ENCODE peak calls at places on chromosomes 1 and 21, in seven cellular contexts. T is pancreas, L is MM.1S, K is astrocyte, Z is lower lobe of right lung, F is AG04450, X is fibroblast of lung. W is an unnamed sample.
A peak's percentile ranks its signal among the peaks of the same experiment; 100 is the strongest.

GRCh38 chr1:14745321-14745720 is 146.8 kb downstream of the KAZN start:
- DNase-seq in Z (no peak), T (no peak), F (no peak), X (no peak), K (no peak), L (no peak), W (no peak)

GRCh38 chr21:46324390-46325072 is 575 bp downstream of the PCNT start:
- DNase-seq in K (peak; percentile 41), L (peak; percentile 94), Z (peak; percentile 89), F (peak; percentile 21), X (peak; percentile 80), T (peak; percentile 95), W (peak; percentile 80)

GRCh38 chr21:33892853-33893252 is 22.8 kb downstream of the ATP5PO start:
- DNase-seq in T (no peak), Z (no peak), K (no peak), X (no peak), L (no peak), F (no peak), W (no peak)

GRCh38 chr1:119966020-119966419 is 69.7 kb upstream of the ADAM30 start:
- DNase-seq in X (peak; percentile 57), K (peak; percentile 82), L (no peak), F (peak; percentile 38), T (no peak), Z (no peak), W (no peak)

GRCh38 chr1:62082456-62083363 is 111.9 kb upstream of the L1TD1 start:
- DNase-seq in Z (no peak), X (peak; percentile 56), L (peak; percentile 40), F (no peak), T (no peak), K (no peak), W (peak; percentile 6)

GRCh38 chr1:96525657-96526613 is 195.6 kb upstream of the PTBP2 start:
- DNase-seq in X (no peak), K (no peak), L (no peak), T (no peak), F (no peak), Z (no peak), W (no peak)

GRCh38 chr1:22553991-22554522 is 9.2 kb upstream of the EPHA8 start:
- DNase-seq in T (no peak), L (no peak), Z (no peak), F (no peak), X (no peak), K (no peak), W (no peak)

GRCh38 chr1:114677691-114678090 is 7.8 kb upstream of the DENND2C start:
- DNase-seq in Z (no peak), L (no peak), K (no peak), X (no peak), T (no peak), F (no peak), W (no peak)

GRCh38 chr1:212980123-212980800 is 29.9 kb downstream of the VASH2 start:
- DNase-seq in F (peak; percentile 61), X (peak; percentile 55), Z (no peak), K (peak; percentile 85), L (no peak), T (no peak), W (no peak)

GRCh38 chr1:62285440-62285839 is 33.8 kb downstream of the KANK4 start:
- DNase-seq in K (no peak), L (no peak), F (no peak), Z (no peak), T (no peak), X (no peak), W (no peak)

GRCh38 chr1:153122831-153123421 is 9.6 kb upstream of the SPRR2F start:
- DNase-seq in F (no peak), K (no peak), X (no peak), L (peak; percentile 86), Z (no peak), T (peak; percentile 83), W (no peak)

GRCh38 chr1:161171191-161171590 is 5.0 kb downstream of the PPOX start:
- DNase-seq in Z (no peak), T (no peak), K (no peak), L (no peak), X (no peak), F (no peak), W (no peak)

DNA sequence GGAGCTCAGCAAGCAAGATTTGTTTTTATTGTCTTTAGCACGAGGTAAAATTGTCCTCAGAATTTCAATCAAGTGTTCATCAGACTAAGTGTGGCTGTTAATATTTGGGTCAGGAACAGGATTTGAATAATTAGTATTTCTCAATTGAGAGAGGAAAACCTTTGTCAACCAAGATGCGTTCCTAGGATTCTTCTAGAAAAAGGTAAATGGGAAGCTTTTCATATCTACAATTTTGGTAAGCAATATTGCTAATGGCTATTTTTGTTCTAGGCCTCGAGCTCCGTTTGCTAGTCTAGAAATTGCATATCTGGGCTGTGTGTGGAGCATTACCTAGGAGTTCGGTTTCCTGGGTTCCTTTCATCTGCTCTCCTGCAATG is 4.1 kb upstream of the PIGV start:
- DNase-seq in L (no peak), Z (no peak), K (no peak), T (no peak), F (no peak), X (no peak), W (no peak)
- H3K27ac ChIP-seq in L (no peak overlapping the region), Z (peak overlapping the region; percentile 9), K (peak overlapping the region; percentile 16), T (peak overlapping the region; percentile 19), F (peak overlapping the region; percentile 33), X (no peak overlapping the region), W (peak overlapping the region; percentile 30)

GRCh38 chr1:87279966-87280535 is 48.6 kb upstream of the LMO4 start:
- DNase-seq in T (no peak), L (peak; percentile 23), X (peak; percentile 42), F (no peak), Z (no peak), K (peak; percentile 14), W (no peak)
- TF ChIP-seq CTCF in T (no peak), L (peak; percentile 23), X (peak; percentile 19), F (peak; percentile 7), Z (no peak), K (no peak), W (no peak)

GRCh38 chr1:8632092-8632491 is 185.3 kb downstream of the RERE start:
- DNase-seq in L (no peak), K (no peak), Z (no peak), T (no peak), X (no peak), F (no peak), W (no peak)
- H3K27ac ChIP-seq in L (no peak overlapping the region), K (no peak overlapping the region), Z (no peak overlapping the region), T (no peak overlapping the region), X (no peak overlapping the region), F (no peak overlapping the region), W (no peak overlapping the region)

GRCh38 chr1:215523128-215523861 is 43.8 kb upstream of the KCTD3 start:
- DNase-seq in T (no peak), K (peak; percentile 6), X (peak; percentile 67), F (no peak), Z (no peak), L (no peak), W (no peak)

GRCh38 chr1:215521279-215521678 is 45.8 kb upstream of the KCTD3 start:
- DNase-seq in F (no peak), L (no peak), Z (no peak), X (no peak), T (no peak), K (no peak), W (no peak)

GRCh38 chr1:215518594-215518993 is 48.5 kb upstream of the KCTD3 start:
- DNase-seq in T (no peak), Z (no peak), X (no peak), K (no peak), L (no peak), F (no peak), W (no peak)

GRCh38 chr1:215517441-215517891 is 49.6 kb upstream of the KCTD3 start:
- DNase-seq in L (no peak), T (no peak), K (peak; percentile 70), Z (no peak), X (peak; percentile 86), F (peak; percentile 65), W (no peak)
- TF ChIP-seq CTCF in L (peak; percentile 6), T (no peak), K (peak; percentile 33), Z (no peak), X (peak; percentile 47), F (peak; percentile 55), W (no peak)

DNA sequence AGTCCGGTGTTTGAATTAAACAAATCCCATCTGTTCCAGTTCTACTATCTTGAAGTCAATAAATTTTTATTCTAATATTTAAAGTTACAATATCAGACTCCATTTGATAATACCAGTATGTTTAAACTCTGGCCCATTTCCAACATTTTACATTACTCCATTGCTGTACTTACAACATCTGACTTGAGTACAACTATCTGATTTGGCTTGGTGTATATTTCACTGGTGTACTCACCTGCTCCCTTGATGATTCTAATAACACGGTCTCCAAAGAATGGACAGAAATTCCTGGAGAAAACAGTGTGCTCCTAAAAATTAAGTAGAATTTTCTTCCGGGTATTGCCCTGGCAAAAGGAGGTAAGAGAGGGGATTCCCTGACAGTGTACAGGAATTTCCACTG is 680.5 kb upstream of the ADAMTS5 start:
- DNase-seq in X (peak; percentile 15), K (no peak), F (no peak), T (no peak), Z (no peak), L (no peak), W (no peak)
- H3K27ac ChIP-seq in X (no peak overlapping the region), K (peak overlapping the region; percentile 88), F (no peak overlapping the region), T (no peak overlapping the region), Z (no peak overlapping the region), L (no peak overlapping the region), W (no peak overlapping the region)

GRCh38 chr1:3530086-3530930 is 75.8 kb downstream of the ARHGEF16 start:
- DNase-seq in F (no peak), K (no peak), L (no peak), T (no peak), Z (no peak), X (no peak), W (peak; percentile 27)
- TF ChIP-seq CTCF in F (no peak), K (no peak), L (no peak), T (no peak), Z (peak; percentile 16), X (no peak), W (no peak)

GRCh38 chr1:67645495-67646144 is 39.4 kb upstream of the GADD45A start:
- DNase-seq in L (no peak), T (peak; percentile 50), K (no peak), F (no peak), Z (no peak), X (peak; percentile 73), W (no peak)

GRCh38 chr1:67646145-67647035 is 38.6 kb upstream of the GADD45A start:
- DNase-seq in L (no peak), F (no peak), X (peak; percentile 26), Z (no peak), K (peak; percentile 51), T (peak; percentile 62), W (peak; percentile 36)

GRCh38 chr1:67648582-67649326 is 36.2 kb upstream of the GADD45A start:
- DNase-seq in Z (no peak), F (no peak), K (no peak), T (no peak), X (no peak), L (no peak), W (no peak)

GRCh38 chr1:67647814-67648358 is 37.1 kb upstream of the GADD45A start:
- DNase-seq in X (no peak), T (no peak), Z (no peak), L (peak; percentile 16), K (no peak), F (no peak), W (no peak)

GRCh38 chr1:67647036-67647798 is 37.8 kb upstream of the GADD45A start:
- DNase-seq in F (no peak), T (no peak), Z (no peak), X (peak; percentile 47), L (no peak), K (peak; percentile 36), W (peak; percentile 13)
- H3K27ac ChIP-seq in F (no peak overlapping the region), T (no peak overlapping the region), Z (peak overlapping the region; percentile 1), X (no peak overlapping the region), L (no peak overlapping the region), K (no peak overlapping the region), W (no peak overlapping the region)